ENCODE peak calls at places on chromosome 1, in five cellular contexts. D is lung, S is fibroblast of lung, R is IMR-90, G is neural progenitor cell. Q is an unnamed sample.

GRCh38 chr1:184143449-184143848 is 91.9 kb downstream of the TSEN15 start:
- DNase-seq in D (no peak), S (no peak), R (peak; percentile 33), G (no peak), Q (no peak)

GRCh38 chr1:15703562-15703961 is 19.4 kb downstream of the PLEKHM2 start:
- DNase-seq in D (peak; percentile 63), S (peak; percentile 95), R (peak; percentile 91), G (no peak), Q (no peak)

GRCh38 chr1:55204997-55205396 is 10.2 kb downstream of the USP24 start:
- DNase-seq in D (no peak), S (no peak), R (no peak), G (no peak), Q (peak; percentile 72)

GRCh38 chr1:39132505-39133339 is 71.8 kb upstream of the MACF1 start:
- DNase-seq in D (peak; percentile 78), S (peak; percentile 51), R (peak; percentile 57), G (peak; percentile 94), Q (no peak)

GRCh38 chr1:27542463-27543273 is 52.7 kb upstream of the WASF2 start:
- DNase-seq in D (peak; percentile 68), S (peak; percentile 80), R (peak; percentile 85), G (no peak), Q (no peak)

GRCh38 chr1:172351347-172351746 is 69.1 kb upstream of the C1orf105 start:
- DNase-seq in D (no peak), S (peak; percentile 53), R (peak; percentile 43), G (no peak), Q (no peak)

GRCh38 chr1:2939041-2939552 is 82.2 kb upstream of the ACTRT2 start:
- DNase-seq in D (no peak), S (no peak), R (no peak), G (no peak), Q (no peak)

GRCh38 chr1:96236156-96236739 is 485.3 kb upstream of the PTBP2 start:
- DNase-seq in D (no peak), S (peak; percentile 56), R (peak; percentile 75), G (peak; percentile 56), Q (peak; percentile 47)

GRCh38 chr1:222928212-222928611 is 113.4 kb downstream of the DISP1 start:
- DNase-seq in D (peak; percentile 49), S (peak; percentile 38), R (peak; percentile 21), G (peak; percentile 80), Q (no peak)

GRCh38 chr1:219498666-219499065 is 114.2 kb downstream of the ZC3H11B start:
- DNase-seq in D (no peak), S (no peak), R (peak; percentile 2), G (no peak), Q (no peak)

GRCh38 chr1:234624718-234625117 is 14.7 kb upstream of the IRF2BP2 start:
- DNase-seq in D (no peak), S (peak; percentile 35), R (no peak), G (no peak), Q (no peak)

GRCh38 chr1:8020032-8020431 is 6.1 kb downstream of the ERRFI1 start:
- DNase-seq in D (no peak), S (peak; percentile 81), R (peak; percentile 59), G (no peak), Q (no peak)

GRCh38 chr1:25871704-25872494 is 3.6 kb downstream of the PAQR7 start:
- DNase-seq in D (peak; percentile 74), S (no peak), R (no peak), G (no peak), Q (no peak)

GRCh38 chr1:27418326-27418761 is 25.9 kb downstream of the GPR3 start:
- DNase-seq in D (peak; percentile 70), S (peak; percentile 95), R (peak; percentile 96), G (no peak), Q (peak; percentile 93)

GRCh38 chr1:241157435-241157834 is 199.6 kb downstream of the RGS7 start:
- DNase-seq in D (no peak), S (no peak), R (no peak), G (no peak), Q (no peak)

GRCh38 chr1:150162862-150163706 is 13.4 kb downstream of the PLEKHO1 start:
- DNase-seq in D (peak; percentile 87), S (peak; percentile 100), R (peak; percentile 100), G (peak; percentile 89), Q (peak; percentile 96)

GRCh38 chr1:48245106-48245505 is 22.6 kb downstream of the SLC5A9 start:
- DNase-seq in D (peak; percentile 33), S (no peak), R (no peak), G (no peak), Q (no peak)

GRCh38 chr1:31815307-31815645 is 546 bp downstream of the SPOCD1 start:
- DNase-seq in D (no peak), S (no peak), R (no peak), G (no peak), Q (no peak)

GRCh38 chr1:52119722-52120121 is 22.2 kb upstream of the ZFYVE9 start:
- DNase-seq in D (no peak), S (no peak), R (no peak), G (peak; percentile 28), Q (no peak)

DNA sequence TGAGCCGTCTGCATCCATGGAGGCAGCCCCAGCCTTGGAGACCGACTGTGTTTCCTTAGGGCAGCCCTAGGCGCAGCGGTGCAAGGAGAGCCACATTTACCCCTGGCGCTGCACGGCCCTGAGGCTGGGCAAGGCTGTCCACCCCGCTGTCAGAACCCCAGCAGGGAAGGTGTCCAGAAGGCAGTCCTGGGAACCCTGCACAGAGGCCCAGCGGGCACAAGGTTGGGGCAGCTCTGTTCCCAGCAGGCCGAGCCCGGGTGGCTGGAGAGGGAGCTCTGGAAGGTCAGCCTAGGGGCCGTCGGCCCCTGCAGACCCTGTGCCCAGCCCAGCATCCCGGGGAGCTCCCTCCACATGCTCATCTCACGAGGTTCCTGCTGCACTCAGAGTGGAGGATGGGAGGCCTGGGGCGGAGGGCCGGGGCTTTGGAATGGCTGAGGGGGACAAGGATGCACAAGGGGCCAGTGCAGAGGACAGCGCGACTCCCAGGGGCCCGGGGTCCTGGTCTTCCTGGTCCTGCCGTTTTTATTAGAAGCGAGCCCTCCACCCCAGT is 19.9 kb upstream of the SAMD11 start:
- DNase-seq in D (peak; percentile 28), S (no peak), R (no peak), G (peak; percentile 1), Q (peak; percentile 1)
- H3K4me3 ChIP-seq in D (no peak overlapping the region), S (peak overlapping the region; percentile 48), R (no peak overlapping the region), G (peak overlapping the region; percentile 46), Q (no peak overlapping the region)

DNA sequence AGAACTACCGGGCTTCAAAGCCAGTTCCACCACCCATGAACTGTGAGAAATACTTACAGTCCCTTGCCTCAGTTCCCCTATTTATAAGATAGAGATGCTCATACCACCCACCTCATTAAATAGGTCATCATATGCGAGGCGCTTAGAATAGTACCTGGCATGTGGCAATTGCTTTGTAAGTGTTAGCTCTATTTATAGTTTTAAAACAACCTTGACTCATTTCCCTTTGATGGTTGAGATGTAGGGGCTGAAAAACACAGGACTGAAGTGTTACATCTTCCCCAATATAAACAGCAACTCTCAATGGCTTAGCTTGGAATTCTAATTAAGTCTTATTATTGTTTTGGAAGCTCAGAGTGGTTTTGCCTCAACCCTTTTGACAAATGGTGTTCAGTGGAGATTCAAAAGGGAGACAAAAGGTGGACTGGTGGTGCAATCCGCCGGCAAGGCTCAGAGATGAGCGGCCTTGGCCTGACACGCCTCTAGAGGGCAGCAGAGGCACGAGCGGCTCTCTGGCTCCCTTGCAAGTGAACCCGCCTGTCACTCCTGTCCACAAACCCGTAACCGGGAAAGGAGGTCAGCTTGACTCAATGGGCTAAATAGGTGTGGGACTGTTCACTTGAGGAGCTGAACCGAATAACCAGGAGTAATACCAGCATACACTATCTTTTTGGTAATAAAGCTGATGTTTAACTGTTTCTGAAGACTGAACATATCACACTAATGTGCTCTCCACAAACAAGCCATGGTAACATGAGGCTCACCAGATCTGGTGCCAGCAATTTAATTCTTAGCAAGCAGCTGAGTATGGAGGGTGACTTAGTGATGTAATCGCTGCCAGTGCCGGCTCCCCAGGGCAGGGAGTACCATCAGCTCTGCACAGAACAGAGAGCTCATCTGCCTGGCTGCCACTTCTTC is 19.5 kb upstream of the SMYD2 start:
- DNase-seq in D (peak; percentile 85), S (peak; percentile 57), R (peak; percentile 69), G (peak; percentile 87), Q (peak; percentile 77)
- TF ChIP-seq CTCF in D (peak; percentile 90), S (peak; percentile 97), R (peak; percentile 91), G (peak; percentile 93), Q (peak; percentile 97)

DNA sequence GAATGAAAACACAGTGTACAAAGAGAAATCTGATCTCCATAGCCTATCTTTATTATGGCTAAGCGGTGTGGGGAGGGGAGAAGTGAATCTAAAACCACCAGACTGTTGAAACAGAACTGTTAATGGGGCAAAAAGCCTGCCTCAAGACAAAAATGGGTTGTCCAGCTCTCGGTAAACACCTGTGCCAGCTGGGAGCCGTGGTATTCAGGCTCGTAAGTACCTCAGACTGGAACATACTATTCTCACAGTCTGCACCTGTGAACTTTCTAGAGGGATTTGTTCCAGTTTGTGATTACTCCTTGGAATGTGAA is 42.7 kb upstream of the ATP1A1 start:
- DNase-seq in D (no peak), S (no peak), R (no peak), G (no peak), Q (peak; percentile 21)
- H3K4me3 ChIP-seq in D (no peak overlapping the region), S (no peak overlapping the region), R (no peak overlapping the region), G (no peak overlapping the region), Q (no peak overlapping the region)

GRCh38 chr1:35544976-35545375 is 12.2 kb downstream of the KIAA0319L start:
- DNase-seq in D (peak; percentile 61), S (no peak), R (peak; percentile 45), G (peak; percentile 83), Q (peak; percentile 77)
- TF ChIP-seq CTCF in D (peak; percentile 45), S (no peak), R (peak; percentile 33), G (peak; percentile 70), Q (peak; percentile 58)

DNA sequence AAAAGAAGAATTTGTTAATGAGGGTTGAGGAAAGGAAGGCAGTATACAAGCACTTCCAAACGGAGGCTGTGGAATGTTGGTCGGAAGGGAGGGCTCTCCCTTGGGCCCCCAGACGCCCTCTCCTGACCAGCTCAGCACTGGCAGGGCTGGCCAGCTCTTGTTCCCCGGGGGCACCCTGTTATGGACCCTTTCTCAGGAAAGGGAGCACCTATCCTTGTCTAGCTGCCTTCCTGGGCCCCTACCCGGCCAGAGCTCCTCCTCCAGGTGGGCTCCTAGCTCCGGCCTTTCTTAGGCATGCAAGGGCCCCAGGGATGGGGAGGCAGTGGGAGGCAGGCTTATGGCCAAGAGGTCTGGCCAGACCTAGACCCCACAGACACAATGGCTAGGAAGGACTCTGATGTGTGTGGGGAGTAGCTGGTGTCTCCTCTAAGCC is 926 bp downstream of the BLACAT1 start:
- DNase-seq in D (no peak), S (no peak), R (no peak), G (peak; percentile 83), Q (no peak)
- H3K4me3 ChIP-seq in D (no peak overlapping the region), S (no peak overlapping the region), R (no peak overlapping the region), G (peak overlapping the region; percentile 85), Q (no peak overlapping the region)

GRCh38 chr1:203479646-203480045 is 4.0 kb downstream of the PRELP start:
- DNase-seq in D (no peak), S (no peak), R (peak; percentile 42), G (no peak), Q (no peak)

GRCh38 chr1:203481186-203481585 is 5.6 kb downstream of the PRELP start:
- DNase-seq in D (no peak), S (no peak), R (no peak), G (no peak), Q (no peak)

GRCh38 chr1:203478986-203479385 is 3.4 kb downstream of the PRELP start:
- DNase-seq in D (no peak), S (no peak), R (no peak), G (peak; percentile 57), Q (no peak)

GRCh38 chr1:203480525-203481084 is 5.0 kb downstream of the PRELP start:
- DNase-seq in D (peak; percentile 41), S (peak; percentile 90), R (peak; percentile 97), G (no peak), Q (peak; percentile 36)

GRCh38 chr1:203480084-203480483 is 4.5 kb downstream of the PRELP start:
- DNase-seq in D (no peak), S (peak; percentile 48), R (peak; percentile 74), G (no peak), Q (no peak)
- TF ChIP-seq CTCF in D (no peak), S (peak; percentile 14), R (no peak), G (no peak), Q (no peak)